ENCODE peak calls at places on chromosomes 16 and 17, in four cellular contexts. C is neural crest cell, R is AG09319, G is AG04450. Q is an unnamed sample.
A peak's percentile ranks its signal among the peaks of the same experiment; 100 is the strongest.

GRCh38 chr16:82044585-82044911 is 9.5 kb downstream of the HSD17B2 start:
- DNase-seq in C (no peak), R (no peak), G (no peak), Q (no peak)

GRCh38 chr17:35299108-35299507 is 56.2 kb downstream of the SLFN5 start:
- DNase-seq in C (no peak), R (peak; percentile 71), G (no peak), Q (no peak)

GRCh38 chr16:69564845-69565610 is 738 bp upstream of the NFAT5 start:
- DNase-seq in C (no peak), R (no peak), G (no peak), Q (no peak)

GRCh38 chr17:7396147-7396546 is 1.8 kb upstream of the PLSCR3 start:
- DNase-seq in C (no peak), R (no peak), G (no peak), Q (no peak)

GRCh38 chr17:77681820-77682219 is 276.7 kb upstream of the TNRC6C start:
- DNase-seq in C (no peak), R (no peak), G (no peak), Q (no peak)

GRCh38 chr16:57194512-57194911 is 8.4 kb downstream of the RSPRY1 start:
- DNase-seq in C (no peak), R (peak; percentile 52), G (peak; percentile 71), Q (no peak)

GRCh38 chr16:68999114-68999513 is 106.3 kb upstream of the HAS3 start:
- DNase-seq in C (no peak), R (no peak), G (no peak), Q (no peak)

GRCh38 chr16:67235816-67236547 is 9.1 kb downstream of the TMEM208 start:
- DNase-seq in C (no peak), R (no peak), G (no peak), Q (no peak)

GRCh38 chr17:40173778-40174135 is 3.5 kb upstream of the RAPGEFL1 start:
- DNase-seq in C (no peak), R (no peak), G (no peak), Q (no peak)

GRCh38 chr17:40167685-40168261 is 9.5 kb upstream of the RAPGEFL1 start:
- DNase-seq in C (no peak), R (no peak), G (no peak), Q (no peak)

GRCh38 chr17:40173091-40173777 is 4.0 kb upstream of the RAPGEFL1 start:
- DNase-seq in C (no peak), R (no peak), G (no peak), Q (no peak)

GRCh38 chr17:40168262-40168832 is 8.9 kb upstream of the RAPGEFL1 start:
- DNase-seq in C (no peak), R (peak; percentile 40), G (peak; percentile 41), Q (no peak)
- TF ChIP-seq CTCF in C (peak; percentile 85), R (peak; percentile 64), G (peak; percentile 78), Q (peak; percentile 67)

GRCh38 chr17:3804503-3804931 is 3.5 kb upstream of the ITGAE start:
- DNase-seq in C (no peak), R (no peak), G (no peak), Q (no peak)

GRCh38 chr17:3803308-3803640 is 2.3 kb upstream of the ITGAE start:
- DNase-seq in C (no peak), R (no peak), G (no peak), Q (no peak)

GRCh38 chr17:3801792-3802191 is 804 bp upstream of the ITGAE start:
- DNase-seq in C (no peak), R (no peak), G (no peak), Q (no peak)

GRCh38 chr17:3801043-3801746 is at the start of gene ITGAE:
- DNase-seq in C (no peak), R (no peak), G (no peak), Q (no peak)

GRCh38 chr17:3802461-3803307 is 1.7 kb upstream of the ITGAE start:
- DNase-seq in C (no peak), R (peak; percentile 56), G (peak; percentile 74), Q (no peak)
- TF ChIP-seq CTCF in C (no peak), R (no peak), G (no peak), Q (no peak)

GRCh38 chr16:10535461-10535860 is 44.9 kb downstream of the EMP2 start:
- DNase-seq in C (no peak), R (no peak), G (no peak), Q (no peak)
- TF ChIP-seq CTCF in C (no peak), R (no peak), G (no peak), Q (no peak)

GRCh38 chr17:4980644-4981216 is 6.7 kb downstream of the CAMTA2 start:
- DNase-seq in C (peak; percentile 64), R (no peak), G (no peak), Q (peak; percentile 58)
- TF ChIP-seq CTCF in C (peak; percentile 77), R (peak; percentile 62), G (peak; percentile 71), Q (peak; percentile 75)

Q was measured in nephron progenitor cell.